ENCODE peak calls at places on chromosomes 4 and X, in eight cellular contexts. U is NT2/D1, T is colonic mucosa, M is adrenal gland, G is aorta, S is breast epithelium, W is A549, J is right cardiac atrium. E is an unnamed sample. For H3K4me1 and H3K9me3, the result is how much of the 10 kb centered on the place peaks cover.

GRCh38 chr4:6561706-6562371 is 13.2 kb upstream of the MAN2B2 start:
- DNase-seq in U (no peak), T (no peak), M (no peak), G (no peak), S (no peak), W (no peak), J (no peak), E (no peak)

GRCh38 chr4:128384765-128385164 is 97.2 kb upstream of the PGRMC2 start:
- DNase-seq in U (no peak), T (no peak), M (no peak), G (no peak), S (no peak), W (no peak), J (no peak), E (no peak)

GRCh38 chr4:138455097-138455496 is 212.9 kb upstream of the SLC7A11 start:
- DNase-seq in U (no peak), T (no peak), M (no peak), G (no peak), S (no peak), W (no peak), J (no peak), E (no peak)

GRCh38 chrX:150897371-150898319 is 823 bp downstream of the CD99L2 start:
- DNase-seq in U (no peak), T (peak), M (peak), G (no peak), S (no peak), W (peak), J (peak), E (no peak)

GRCh38 chrX:19347916-19348315 is 4.2 kb downstream of the PDHA1 start:
- DNase-seq in U (no peak), T (no peak), M (no peak), G (no peak), S (no peak), W (no peak), J (no peak), E (no peak)

GRCh38 chr4:25014965-25015506 is 15.7 kb downstream of the LGI2 start:
- DNase-seq in U (no peak), T (no peak), M (no peak), G (no peak), S (no peak), W (no peak), J (no peak), E (no peak)

GRCh38 chrX:1215123-1215823 is 2.8 kb upstream of the CRLF2 start:
- DNase-seq in U (no peak), T (no peak), M (no peak), G (peak), S (no peak), W (no peak), J (no peak), E (no peak)

GRCh38 chrX:124209792-124210576 is 122.5 kb upstream of the TEX13D start:
- DNase-seq in U (no peak), T (no peak), M (no peak), G (no peak), S (no peak), W (no peak), J (no peak), E (no peak)

GRCh38 chr4:74661427-74662171 is 132.7 kb downstream of the BTC start:
- DNase-seq in U (no peak), T (no peak), M (no peak), G (no peak), S (no peak), W (no peak), J (no peak), E (no peak)

GRCh38 chr4:37073226-37073840 is 171.2 kb upstream of the NWD2 start:
- DNase-seq in U (no peak), T (no peak), M (no peak), G (no peak), S (no peak), W (no peak), J (no peak), E (no peak)

GRCh38 chr4:56641494-56642051 is 39.5 kb downstream of the HOPX start:
- DNase-seq in U (no peak), T (no peak), M (no peak), G (no peak), S (no peak), W (peak), J (no peak), E (no peak)

GRCh38 chr4:113760852-113761681 is 471 bp downstream of the CAMK2D start:
- DNase-seq in U (no peak), T (peak), M (peak), G (peak), S (peak), W (peak), J (peak), E (peak)

GRCh38 chrX:31546130-31546529 is 474.3 kb upstream of the FTHL17 start:
- DNase-seq in U (no peak), T (no peak), M (peak), G (no peak), S (no peak), W (no peak), J (no peak), E (no peak)

GRCh38 chrX:72041901-72042859 is 89.5 kb downstream of the RTL5 start:
- DNase-seq in U (no peak), T (no peak), M (no peak), G (no peak), S (no peak), W (no peak), J (peak), E (no peak)

GRCh38 chr4:27828843-27829242 is 968.2 kb downstream of the STIM2 start:
- DNase-seq in U (no peak), T (no peak), M (no peak), G (no peak), S (no peak), W (no peak), J (no peak), E (no peak)

GRCh38 chr4:57378766-57379165 is 268.6 kb upstream of the IGFBP7 start:
- DNase-seq in U (no peak), T (no peak), M (no peak), G (no peak), S (no peak), W (no peak), J (no peak), E (no peak)

GRCh38 chrX:16592194-16592770 is 57.7 kb upstream of the S100G start:
- DNase-seq in U (no peak), T (no peak), M (no peak), G (no peak), S (no peak), W (no peak), J (no peak), E (no peak)

GRCh38 chrX:118360429-118361125 is 14.7 kb downstream of the WDR44 start:
- DNase-seq in U (no peak), T (no peak), M (no peak), G (no peak), S (no peak), W (no peak), J (no peak), E (no peak)

GRCh38 chr4:128410037-128410436 is 122.4 kb upstream of the PGRMC2 start:
- DNase-seq in U (no peak), T (no peak), M (no peak), G (no peak), S (no peak), W (no peak), J (no peak), E (no peak)

GRCh38 chr4:8724436-8725070 is 132.0 kb downstream of the CPZ start:
- DNase-seq in U (no peak), T (no peak), M (no peak), G (peak), S (peak), W (no peak), J (no peak), E (no peak)

GRCh38 chr4:159655547-159655946 is 552.7 kb downstream of the RAPGEF2 start:
- DNase-seq in U (no peak), T (no peak), M (no peak), G (no peak), S (no peak), W (no peak), J (no peak), E (no peak)

GRCh38 chrX:95836517-95836916 is 848.1 kb upstream of the DIAPH2 start:
- DNase-seq in U (no peak), T (no peak), M (no peak), G (no peak), S (no peak), W (no peak), J (no peak), E (no peak)

GRCh38 chrX:8504451-8504850 is 39.8 kb downstream of the VCX3B start:
- DNase-seq in U (no peak), T (no peak), M (no peak), G (no peak), S (no peak), W (no peak), J (no peak), E (no peak)

GRCh38 chrX:136086521-136086920 is 60.8 kb upstream of the FHL1 start:
- DNase-seq in U (no peak), T (no peak), M (no peak), G (no peak), S (no peak), W (no peak), J (no peak), E (no peak)

GRCh38 chrX:118702741-118703140 is 24.7 kb upstream of the IL13RA1 start:
- DNase-seq in U (no peak), T (no peak), M (no peak), G (no peak), S (no peak), W (no peak), J (no peak), E (no peak)

GRCh38 chrX:18971506-18971905 is 12.4 kb downstream of the PHKA2 start:
- DNase-seq in U (no peak), T (no peak), M (no peak), G (no peak), S (no peak), W (no peak), J (no peak), E (no peak)

GRCh38 chr4:96102541-96103018 is 262.7 kb downstream of the PDHA2 start:
- DNase-seq in U (no peak), T (no peak), M (no peak), G (no peak), S (no peak), W (no peak), J (no peak), E (no peak)

GRCh38 chr4:147975325-147975724 is 243.4 kb downstream of the ARHGAP10 start:
- DNase-seq in U (no peak), T (no peak), M (peak), G (no peak), S (no peak), W (no peak), J (no peak), E (no peak)

GRCh38 chrX:134171661-134172587 is 65.1 kb upstream of the CCDC160 start:
- DNase-seq in U (no peak), T (no peak), M (peak), G (peak), S (no peak), W (no peak), J (peak), E (peak)

GRCh38 chr4:152032722-152033131 is 271.9 kb upstream of the GATB start:
- DNase-seq in U (no peak), T (no peak), M (peak), G (no peak), S (no peak), W (no peak), J (no peak), E (no peak)

GRCh38 chr4:119314356-119314755 is 7.6 kb downstream of the FABP2 start:
- DNase-seq in U (peak), T (no peak), M (peak), G (no peak), S (no peak), W (no peak), J (no peak), E (no peak)

GRCh38 chrX:71541546-71542022 is 8.7 kb downstream of the OGT start:
- DNase-seq in U (no peak), T (no peak), M (no peak), G (no peak), S (no peak), W (no peak), J (no peak), E (no peak)

GRCh38 chrX:11585174-11585573 is 80.5 kb downstream of the ARHGAP6 start:
- DNase-seq in U (no peak), T (no peak), M (no peak), G (no peak), S (no peak), W (no peak), J (no peak), E (no peak)

GRCh38 chr4:19002170-19002569 is 980.6 kb upstream of the LCORL start:
- DNase-seq in U (peak), T (no peak), M (no peak), G (no peak), S (no peak), W (no peak), J (no peak), E (no peak)

GRCh38 chr4:39259571-39260330 is 77.4 kb downstream of the WDR19 start:
- DNase-seq in U (no peak), T (no peak), M (no peak), G (no peak), S (no peak), W (no peak), J (no peak), E (no peak)

GRCh38 chr4:794911-795725 is 30.8 kb downstream of the CPLX1 start:
- DNase-seq in U (no peak), T (no peak), M (no peak), G (peak), S (no peak), W (no peak), J (peak), E (no peak)

DNA sequence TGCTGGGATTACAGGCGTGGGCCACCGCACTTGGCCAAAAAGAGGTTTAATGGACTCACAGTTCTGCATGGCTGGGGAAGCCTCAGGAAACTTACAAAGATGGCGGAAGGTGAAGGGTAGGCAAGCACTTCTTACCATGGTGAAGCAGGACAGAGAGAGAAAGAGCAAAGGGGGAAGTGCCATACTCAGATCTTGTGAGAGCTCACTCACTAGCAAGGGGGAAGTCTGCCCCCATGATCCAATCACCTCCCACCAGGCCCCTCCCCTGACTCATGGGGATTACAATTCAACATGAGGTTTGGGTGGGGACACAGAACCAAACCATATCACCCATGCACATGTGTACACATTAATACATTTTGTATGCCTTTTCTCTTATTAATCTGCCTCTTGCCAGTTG is 77.1 kb upstream of the HSD17B10 start:
- DNase-seq in U (no peak), T (no peak), M (no peak), G (no peak), S (no peak), W (no peak), J (no peak), E (no peak)
- H3K4me3 ChIP-seq in U (no peak), T (no peak), M (no peak), G (no peak), S (no peak), W (no peak), J (no peak), E (no peak)

GRCh38 chrX:68841251-68842049 is 12.6 kb downstream of the EFNB1 start:
- DNase-seq in U (no peak), T (peak), M (no peak), G (no peak), S (no peak), W (no peak), J (peak), E (peak)
- H3K4me1 ChIP-seq in U (under half), T (under half), M (under half), G (under half), S (under half), W (under half), J (under half), E (under half)

GRCh38 chrX:55118574-55118973 is 29.8 kb downstream of the PAGE2 start:
- DNase-seq in U (no peak), T (no peak), M (no peak), G (no peak), S (no peak), W (no peak), J (no peak), E (no peak)

GRCh38 chrX:55119271-55119670 is 30.5 kb downstream of the PAGE2 start:
- DNase-seq in U (no peak), T (no peak), M (no peak), G (no peak), S (no peak), W (no peak), J (no peak), E (no peak)

GRCh38 chrX:55120767-55121358 is 32.0 kb downstream of the PAGE2 start:
- DNase-seq in U (no peak), T (no peak), M (no peak), G (no peak), S (no peak), W (no peak), J (no peak), E (no peak)

GRCh38 chrX:55119712-55120111 is 30.9 kb downstream of the PAGE2 start:
- DNase-seq in U (no peak), T (no peak), M (no peak), G (no peak), S (no peak), W (no peak), J (no peak), E (no peak)
- H3K9me3 ChIP-seq in U (under half), T (under half), M (under half), G (under half), S (under half), W (under half), J (under half), E (under half)

GRCh38 chr4:2834001-2834921 is 9.4 kb upstream of the ADD1 start:
- DNase-seq in U (no peak), T (no peak), M (peak), G (peak), S (no peak), W (no peak), J (peak), E (peak)

GRCh38 chr4:2837904-2838496 is 5.6 kb upstream of the ADD1 start:
- DNase-seq in U (no peak), T (no peak), M (no peak), G (peak), S (no peak), W (no peak), J (peak), E (no peak)

GRCh38 chr4:2835978-2836377 is 7.7 kb upstream of the ADD1 start:
- DNase-seq in U (no peak), T (no peak), M (no peak), G (peak), S (no peak), W (no peak), J (peak), E (peak)

GRCh38 chr4:2837110-2837903 is 6.3 kb upstream of the ADD1 start:
- DNase-seq in U (no peak), T (no peak), M (no peak), G (peak), S (no peak), W (no peak), J (peak), E (no peak)

GRCh38 chr4:2836391-2836859 is 7.2 kb upstream of the ADD1 start:
- DNase-seq in U (no peak), T (no peak), M (no peak), G (peak), S (no peak), W (no peak), J (peak), E (peak)
- H3K4me3 ChIP-seq in U (no peak), T (no peak), M (no peak), G (no peak), S (no peak), W (no peak), J (no peak), E (no peak)

DNA sequence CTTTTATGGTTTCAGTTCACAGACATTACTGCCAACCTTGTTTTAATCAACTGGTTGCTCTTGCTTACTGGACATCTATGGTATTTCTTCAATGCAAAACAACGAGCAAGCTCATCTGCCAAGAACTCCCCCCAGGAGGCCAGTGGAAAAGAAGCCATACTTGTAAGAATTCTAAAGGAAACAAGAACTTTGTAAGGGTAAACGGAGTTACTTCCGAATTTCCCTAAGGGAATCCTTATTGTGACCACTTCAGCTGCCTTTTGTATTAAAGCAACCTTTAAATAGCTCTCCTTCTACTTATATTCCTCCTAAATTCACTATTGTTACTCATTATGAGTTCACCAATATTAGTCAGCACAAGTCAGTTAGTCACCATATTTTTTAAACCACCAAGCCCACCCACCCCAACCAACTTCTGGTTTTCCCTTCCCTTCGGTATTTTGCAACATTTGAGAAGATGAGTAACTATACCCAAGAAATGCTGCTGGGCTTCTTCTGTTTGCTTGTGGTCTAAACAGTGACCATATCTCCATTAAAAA is 602.8 kb upstream of the DIPK2B start:
- DNase-seq in U (no peak), T (no peak), M (no peak), G (no peak), S (no peak), W (no peak), J (no peak), E (no peak)
- H3K4me1 ChIP-seq in U (under half), T (under half), M (under half), G (under half), S (under half), W (half or more), J (under half), E (under half)

GRCh38 chrX:49656554-49656953 is 39.2 kb downstream of the PAGE1 start:
- DNase-seq in U (no peak), T (no peak), M (no peak), G (no peak), S (no peak), W (no peak), J (no peak), E (no peak)

GRCh38 chrX:49664824-49665223 is 31.0 kb downstream of the PAGE1 start:
- DNase-seq in U (no peak), T (no peak), M (no peak), G (no peak), S (no peak), W (no peak), J (no peak), E (no peak)

GRCh38 chrX:49659771-49660170 is 36.0 kb downstream of the PAGE1 start:
- DNase-seq in U (no peak), T (no peak), M (no peak), G (no peak), S (no peak), W (no peak), J (no peak), E (no peak)

DNA sequence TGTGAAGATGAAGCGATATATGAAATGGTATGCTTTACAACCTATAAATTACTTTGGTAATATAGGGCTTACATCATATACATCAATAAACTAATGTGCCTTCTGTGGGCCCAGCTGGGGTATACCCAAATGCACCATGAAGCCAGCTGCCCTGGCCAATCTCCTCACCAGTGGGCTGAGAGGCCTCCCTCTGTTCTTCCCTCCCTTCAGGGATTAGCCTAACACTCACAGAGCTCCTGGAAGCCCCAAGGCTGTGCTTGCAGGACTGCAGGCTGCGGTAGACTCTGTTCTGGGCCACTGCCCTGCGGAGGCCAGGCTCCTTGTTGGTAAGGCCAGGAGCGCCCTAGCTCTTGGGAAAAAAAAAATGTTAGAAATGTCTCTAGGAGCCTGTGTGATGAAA is 33.9 kb downstream of the PAGE1 start:
- DNase-seq in U (no peak), T (no peak), M (no peak), G (no peak), S (no peak), W (no peak), J (no peak), E (no peak)
- H3K9me3 ChIP-seq in U (under half), T (under half), M (under half), G (under half), S (under half), W (under half), J (under half), E (under half)